ENCODE peak calls at places on chromosomes 13 and 19, in six cellular contexts. X is Caco-2, V is posterior cingulate gyrus, W is progenitor cell of endocrine pancreas, Y is cardiac fibroblast, J is amniotic stem cell. I is an unnamed sample.

GRCh38 chr13:23723463-23723862 is 153.3 kb downstream of the TNFRSF19 start:
- DNase-seq in X (no peak), V (no peak), W (no peak), Y (peak), J (no peak), I (no peak)

GRCh38 chr13:103222683-103223082 is 156.5 kb upstream of the SLC10A2 start:
- DNase-seq in X (no peak), V (no peak), W (no peak), Y (no peak), J (no peak), I (no peak)

GRCh38 chr13:91162180-91162579 is 185.3 kb upstream of the MIR17HG start:
- DNase-seq in X (peak), V (no peak), W (no peak), Y (no peak), J (no peak), I (no peak)

GRCh38 chr13:44155422-44156293 is 218.0 kb upstream of the SERP2 start:
- DNase-seq in X (no peak), V (peak), W (no peak), Y (peak), J (no peak), I (no peak)

GRCh38 chr13:98416408-98416807 is 160.5 kb downstream of the STK24 start:
- DNase-seq in X (peak), V (no peak), W (peak), Y (no peak), J (no peak), I (no peak)

GRCh38 chr19:18339703-18340102 is 695 bp upstream of the PGPEP1 start:
- DNase-seq in X (peak), V (no peak), W (no peak), Y (peak), J (no peak), I (no peak)

GRCh38 chr19:28290963-28291657 is 921.8 kb downstream of the UQCRFS1 start:
- DNase-seq in X (no peak), V (no peak), W (no peak), Y (no peak), J (no peak), I (no peak)

GRCh38 chr13:44664308-44664707 is 88.2 kb upstream of the TSC22D1 start:
- DNase-seq in X (no peak), V (no peak), W (no peak), Y (no peak), J (no peak), I (no peak)

GRCh38 chr13:60351326-60351725 is 45.7 kb upstream of the TDRD3 start:
- DNase-seq in X (no peak), V (no peak), W (no peak), Y (peak), J (no peak), I (peak)

GRCh38 chr19:45940515-45940805 is 25.9 kb upstream of the NANOS2 start:
- DNase-seq in X (no peak), V (no peak), W (no peak), Y (no peak), J (no peak), I (no peak)

GRCh38 chr13:37395544-37395943 is 203.0 kb downstream of the POSTN start:
- DNase-seq in X (no peak), V (no peak), W (no peak), Y (no peak), J (no peak), I (no peak)